ENCODE peak calls at places on chromosome 15, in ten cellular contexts. Z, V, X, P, A, C, I, B, H and M are unnamed samples.
A peak's percentile ranks its signal among the peaks of the same experiment; 100 is the strongest.

GRCh38 chr15:75177360-75178071 is 24.2 kb upstream of the C15orf39 start:
- DNase-seq in X (no peak), A (no peak), C (no peak), B (no peak), Z (no peak), I (no peak), V (no peak), H (no peak), P (no peak), M (no peak)

GRCh38 chr15:38401101-38401500 is 52.8 kb upstream of the FAM98B start:
- DNase-seq in Z (no peak), V (no peak), H (no peak), X (no peak), I (no peak), C (no peak), B (no peak), P (no peak), A (no peak), M (no peak)

GRCh38 chr15:92612891-92613290 is 42.7 kb downstream of the FAM174B start:
- DNase-seq in A (no peak), C (no peak), V (no peak), B (peak; percentile 27), I (no peak), H (no peak), X (no peak), P (no peak), Z (no peak), M (no peak)

GRCh38 chr15:55108858-55109518 is 87.8 kb downstream of the RSL24D1 start:
- DNase-seq in B (peak; percentile 82), I (peak; percentile 81), V (peak; percentile 55), Z (no peak), C (peak; percentile 27), A (no peak), X (peak; percentile 70), P (peak; percentile 88), H (peak; percentile 71), M (peak; percentile 62)

GRCh38 chr15:66965201-66965900 is 100.1 kb upstream of the SMAD3 start:
- DNase-seq in I (peak; percentile 39), B (peak; percentile 54), P (no peak), A (no peak), H (no peak), V (no peak), X (no peak), C (no peak), Z (no peak), M (no peak)

GRCh38 chr15:82122754-82123400 is 77.1 kb upstream of the MEX3B start:
- DNase-seq in X (no peak), Z (peak; percentile 91), I (no peak), H (no peak), P (no peak), A (no peak), C (no peak), V (no peak), B (peak; percentile 70), M (no peak)

GRCh38 chr15:66877558-66878285 is 175.7 kb downstream of the SMAD6 start:
- DNase-seq in A (no peak), X (no peak), B (no peak), I (peak; percentile 32), Z (no peak), P (no peak), V (no peak), H (no peak), C (no peak), M (no peak)

GRCh38 chr15:101129851-101130250 is 122.0 kb downstream of the CHSY1 start:
- DNase-seq in C (no peak), I (no peak), P (no peak), A (no peak), Z (no peak), B (no peak), X (no peak), V (no peak), H (no peak), M (no peak)